ENCODE peak calls at places on chromosome X, in nine cellular contexts. G is RWPE1; N is AG04450; Q is pons; R is ACHN; C is activated CD4-positive, alpha-beta T cell treated with anti-CD3 and anti-CD28 coated beads, Interleukin-2, amount 10 ng/mL, durations not matched to agents 24 days and 14 days; W is ecto neural progenitor cell; B is endothelial cell; Y is ELR. K is an unnamed sample.

GRCh38 chrX:8455600-8455999 is 9.0 kb upstream of the VCX3B start:
- DNase-seq in G (peak), N (no peak), Q (no peak), R (no peak), C (no peak), W (no peak), B (no peak), Y (peak), K (no peak)

GRCh38 chrX:40403757-40404156 is 177.0 kb upstream of the ATP6AP2 start:
- DNase-seq in G (no peak), N (no peak), Q (no peak), R (no peak), C (no peak), W (no peak), B (no peak), Y (no peak), K (no peak)

GRCh38 chrX:129777218-129777768 is 2.5 kb upstream of the SASH3 start:
- DNase-seq in G (no peak), N (no peak), Q (peak), R (no peak), C (peak), W (no peak), B (no peak), Y (no peak), K (peak)

GRCh38 chrX:68508799-68509198 is 9.9 kb downstream of the YIPF6 start:
- DNase-seq in G (peak), N (no peak), Q (no peak), R (no peak), C (no peak), W (no peak), B (no peak), Y (peak), K (no peak)

GRCh38 chrX:100407784-100408642 is 2.1 kb downstream of the PCDH19 start:
- DNase-seq in G (no peak), N (no peak), Q (no peak), R (no peak), C (no peak), W (no peak), B (no peak), Y (no peak), K (no peak)

GRCh38 chrX:137031517-137032377 is 2.0 kb downstream of the GPR101 start:
- DNase-seq in G (no peak), N (no peak), Q (peak), R (peak), C (peak), W (peak), B (peak), Y (peak), K (peak)

GRCh38 chrX:149937881-149938426 is 337 bp downstream of the EOLA2 start:
- DNase-seq in G (no peak), N (no peak), Q (peak), R (peak), C (no peak), W (peak), B (peak), Y (peak), K (peak)

GRCh38 chrX:47384502-47384901 is 14.1 kb downstream of the ZNF157 start:
- DNase-seq in G (no peak), N (peak), Q (peak), R (peak), C (peak), W (peak), B (peak), Y (peak), K (peak)

GRCh38 chrX:19552793-19553192 is 37.5 kb upstream of the MAP3K15 start:
- DNase-seq in G (no peak), N (no peak), Q (no peak), R (no peak), C (no peak), W (no peak), B (no peak), Y (no peak), K (no peak)